ENCODE peak calls at places on chromosomes 4 and X, in eight cellular contexts. One of them, this sample, is unnamed.

GRCh38 chr4:147782087-147782781 is 50.3 kb downstream of the ARHGAP10 start:
- DNase-seq in naive B cell: no peak
- DNase-seq in HT-29: peak; percentile 36
- DNase-seq in H9: no peak
- DNase-seq in NCI-H1436: no peak
- DNase-seq in activated CD4-positive, CD25-positive, alpha-beta regulatory T cell: no peak
- DNase-seq in SK-N-SH: no peak
- DNase-seq in WTC11: no peak
- DNase-seq in this sample: no peak

GRCh38 chrX:14409341-14409740 is 120.0 kb upstream of the GLRA2 start:
- DNase-seq in naive B cell: no peak
- DNase-seq in HT-29: peak; percentile 63
- DNase-seq in H9: no peak
- DNase-seq in NCI-H1436: no peak
- DNase-seq in activated CD4-positive, CD25-positive, alpha-beta regulatory T cell: no peak
- DNase-seq in SK-N-SH: no peak
- DNase-seq in WTC11: no peak
- DNase-seq in this sample: peak; percentile 40

GRCh38 chr4:22911285-22911684 is 218.5 kb downstream of the GBA3 start:
- DNase-seq in naive B cell: no peak
- DNase-seq in HT-29: no peak
- DNase-seq in H9: no peak
- DNase-seq in NCI-H1436: no peak
- DNase-seq in activated CD4-positive, CD25-positive, alpha-beta regulatory T cell: no peak
- DNase-seq in SK-N-SH: no peak
- DNase-seq in WTC11: no peak
- DNase-seq in this sample: no peak

GRCh38 chrX:44035576-44035975 is 62.4 kb upstream of the NDP start:
- DNase-seq in naive B cell: no peak
- DNase-seq in HT-29: no peak
- DNase-seq in H9: no peak
- DNase-seq in NCI-H1436: no peak
- DNase-seq in activated CD4-positive, CD25-positive, alpha-beta regulatory T cell: no peak
- DNase-seq in SK-N-SH: no peak
- DNase-seq in WTC11: no peak
- DNase-seq in this sample: no peak

GRCh38 chrX:40434947-40435346 is 145.8 kb upstream of the ATP6AP2 start:
- DNase-seq in naive B cell: no peak
- DNase-seq in HT-29: no peak
- DNase-seq in H9: peak; percentile 76
- DNase-seq in NCI-H1436: peak; percentile 59
- DNase-seq in activated CD4-positive, CD25-positive, alpha-beta regulatory T cell: no peak
- DNase-seq in SK-N-SH: peak; percentile 51
- DNase-seq in WTC11: peak; percentile 27
- DNase-seq in this sample: no peak

GRCh38 chr4:140308366-140309123 is 64.9 kb upstream of the SCOC start:
- DNase-seq in naive B cell: no peak
- DNase-seq in HT-29: no peak
- DNase-seq in H9: no peak
- DNase-seq in NCI-H1436: no peak
- DNase-seq in activated CD4-positive, CD25-positive, alpha-beta regulatory T cell: no peak
- DNase-seq in SK-N-SH: no peak
- DNase-seq in WTC11: no peak
- DNase-seq in this sample: no peak

GRCh38 chr4:43481526-43481925 is 589.0 kb downstream of the GRXCR1 start:
- DNase-seq in naive B cell: no peak
- DNase-seq in HT-29: no peak
- DNase-seq in H9: no peak
- DNase-seq in NCI-H1436: no peak
- DNase-seq in activated CD4-positive, CD25-positive, alpha-beta regulatory T cell: no peak
- DNase-seq in SK-N-SH: no peak
- DNase-seq in WTC11: no peak
- DNase-seq in this sample: no peak

GRCh38 chr4:48970471-48970921 is 15.6 kb upstream of the CWH43 start:
- DNase-seq in naive B cell: no peak
- DNase-seq in HT-29: no peak
- DNase-seq in H9: no peak
- DNase-seq in NCI-H1436: no peak
- DNase-seq in activated CD4-positive, CD25-positive, alpha-beta regulatory T cell: no peak
- DNase-seq in SK-N-SH: no peak
- DNase-seq in WTC11: no peak
- DNase-seq in this sample: no peak

GRCh38 chrX:72569786-72570185 is 2.9 kb downstream of the HDAC8 start:
- DNase-seq in naive B cell: no peak
- DNase-seq in HT-29: peak; percentile 6
- DNase-seq in H9: no peak
- DNase-seq in NCI-H1436: no peak
- DNase-seq in activated CD4-positive, CD25-positive, alpha-beta regulatory T cell: no peak
- DNase-seq in SK-N-SH: no peak
- DNase-seq in WTC11: no peak
- DNase-seq in this sample: no peak

GRCh38 chr4:70336043-70336442 is 1.3 kb downstream of the CABS1 start:
- DNase-seq in naive B cell: no peak
- DNase-seq in HT-29: no peak
- DNase-seq in H9: no peak
- DNase-seq in NCI-H1436: no peak
- DNase-seq in activated CD4-positive, CD25-positive, alpha-beta regulatory T cell: no peak
- DNase-seq in SK-N-SH: no peak
- DNase-seq in WTC11: no peak
- DNase-seq in this sample: no peak

GRCh38 chr4:6362896-6363295 is 93.2 kb downstream of the WFS1 start:
- DNase-seq in naive B cell: no peak
- DNase-seq in HT-29: no peak
- DNase-seq in H9: peak; percentile 73
- DNase-seq in NCI-H1436: no peak
- DNase-seq in activated CD4-positive, CD25-positive, alpha-beta regulatory T cell: no peak
- DNase-seq in SK-N-SH: no peak
- DNase-seq in WTC11: peak; percentile 77
- DNase-seq in this sample: peak; percentile 31

GRCh38 chr4:84237008-84237407 is 262.1 kb downstream of the NKX6-1 start:
- DNase-seq in naive B cell: no peak
- DNase-seq in HT-29: no peak
- DNase-seq in H9: no peak
- DNase-seq in NCI-H1436: no peak
- DNase-seq in activated CD4-positive, CD25-positive, alpha-beta regulatory T cell: no peak
- DNase-seq in SK-N-SH: no peak
- DNase-seq in WTC11: no peak
- DNase-seq in this sample: no peak

GRCh38 chr4:1079711-1080265 is 33.6 kb downstream of the RNF212 start:
- DNase-seq in naive B cell: no peak
- DNase-seq in HT-29: no peak
- DNase-seq in H9: peak; percentile 14
- DNase-seq in NCI-H1436: no peak
- DNase-seq in activated CD4-positive, CD25-positive, alpha-beta regulatory T cell: no peak
- DNase-seq in SK-N-SH: no peak
- DNase-seq in WTC11: no peak
- DNase-seq in this sample: no peak

GRCh38 chr4:153440475-153440874 is 25.7 kb upstream of the TMEM131L start:
- DNase-seq in naive B cell: peak; percentile 60
- DNase-seq in HT-29: no peak
- DNase-seq in H9: no peak
- DNase-seq in NCI-H1436: no peak
- DNase-seq in activated CD4-positive, CD25-positive, alpha-beta regulatory T cell: no peak
- DNase-seq in SK-N-SH: no peak
- DNase-seq in WTC11: no peak
- DNase-seq in this sample: no peak

GRCh38 chr4:48752726-48753125 is 27.4 kb downstream of the FRYL start:
- DNase-seq in naive B cell: no peak
- DNase-seq in HT-29: no peak
- DNase-seq in H9: no peak
- DNase-seq in NCI-H1436: no peak
- DNase-seq in activated CD4-positive, CD25-positive, alpha-beta regulatory T cell: no peak
- DNase-seq in SK-N-SH: no peak
- DNase-seq in WTC11: no peak
- DNase-seq in this sample: no peak

GRCh38 chr4:48250343-48250742 is 19.3 kb downstream of the TEC start:
- DNase-seq in naive B cell: no peak
- DNase-seq in HT-29: no peak
- DNase-seq in H9: no peak
- DNase-seq in NCI-H1436: no peak
- DNase-seq in activated CD4-positive, CD25-positive, alpha-beta regulatory T cell: no peak
- DNase-seq in SK-N-SH: no peak
- DNase-seq in WTC11: no peak
- DNase-seq in this sample: no peak

GRCh38 chr4:7167706-7168105 is 24.6 kb upstream of the SORCS2 start:
- DNase-seq in naive B cell: no peak
- DNase-seq in HT-29: peak; percentile 34
- DNase-seq in H9: peak; percentile 15
- DNase-seq in NCI-H1436: no peak
- DNase-seq in activated CD4-positive, CD25-positive, alpha-beta regulatory T cell: no peak
- DNase-seq in SK-N-SH: no peak
- DNase-seq in WTC11: no peak
- DNase-seq in this sample: peak; percentile 40

GRCh38 chrX:77422886-77423648 is 24.1 kb upstream of the FGF16 start:
- DNase-seq in naive B cell: no peak
- DNase-seq in HT-29: no peak
- DNase-seq in H9: peak; percentile 81
- DNase-seq in NCI-H1436: no peak
- DNase-seq in activated CD4-positive, CD25-positive, alpha-beta regulatory T cell: no peak
- DNase-seq in SK-N-SH: no peak
- DNase-seq in WTC11: peak; percentile 32
- DNase-seq in this sample: no peak

GRCh38 chr4:101696276-101697010 is 94.1 kb upstream of the BANK1 start:
- DNase-seq in naive B cell: no peak
- DNase-seq in HT-29: no peak
- DNase-seq in H9: no peak
- DNase-seq in NCI-H1436: no peak
- DNase-seq in activated CD4-positive, CD25-positive, alpha-beta regulatory T cell: no peak
- DNase-seq in SK-N-SH: no peak
- DNase-seq in WTC11: no peak
- DNase-seq in this sample: no peak

GRCh38 chr4:103272174-103272573 is 74.0 kb upstream of the CENPE start:
- DNase-seq in naive B cell: no peak
- DNase-seq in HT-29: no peak
- DNase-seq in H9: no peak
- DNase-seq in NCI-H1436: no peak
- DNase-seq in activated CD4-positive, CD25-positive, alpha-beta regulatory T cell: no peak
- DNase-seq in SK-N-SH: no peak
- DNase-seq in WTC11: no peak
- DNase-seq in this sample: no peak